ENCODE peak calls at places on chromosome 5, in ten cellular contexts. A is dorsolateral prefrontal cortex; H is AG20443; L is activated CD4-positive, alpha-beta T cell treated with anti-CD3 and anti-CD28 coated beads, Interleukin-2, amount 50 U/mL, for 24 hours; V is stimulated activated CD8-positive, alpha-beta memory T cell treated with anti-CD3 and anti-CD28 coated beads, Interleukin-7, amount 100 ng/mL, for 24 hours; O is sciatic nerve; N is iPS-NIHi11; P is fibroblast of lung; E is HTR-8/SVneo; Z is NCI-H1930. B is an unnamed sample.
A peak's percentile ranks its signal among the peaks of the same experiment; 100 is the strongest.

GRCh38 chr5:136188859-136189258 is 4.1 kb downstream of the SMIM32 start:
- DNase-seq in V (no peak), P (no peak), L (no peak), A (no peak), Z (no peak), O (no peak), N (no peak), H (no peak), E (no peak), B (no peak)

GRCh38 chr5:135569755-135570452 is 8.9 kb downstream of the CXCL14 start:
- DNase-seq in L (no peak), H (peak; percentile 69), N (peak; percentile 69), A (no peak), Z (no peak), E (peak; percentile 45), O (no peak), V (no peak), P (peak; percentile 34), B (peak; percentile 19)

GRCh38 chr5:57902035-57902434 is 419.4 kb upstream of the ACTBL2 start:
- DNase-seq in P (peak; percentile 22), H (no peak), V (no peak), Z (no peak), E (peak; percentile 14), N (no peak), O (no peak), A (no peak), L (no peak), B (no peak)

GRCh38 chr5:147369742-147370374 is 135.0 kb downstream of the STK32A start:
- DNase-seq in O (no peak), L (no peak), N (no peak), V (no peak), P (no peak), E (peak; percentile 14), H (peak; percentile 28), A (no peak), Z (no peak), B (no peak)

GRCh38 chr5:172006378-172007152 is at the start of gene FBXW11:
- DNase-seq in H (peak; percentile 98), O (peak; percentile 97), L (peak; percentile 96), N (peak; percentile 92), Z (peak; percentile 85), V (peak; percentile 91), A (peak; percentile 98), E (peak; percentile 97), P (peak; percentile 97), B (peak; percentile 98)

GRCh38 chr5:56585466-56585865 is 229.9 kb upstream of the MAP3K1 start:
- DNase-seq in P (peak; percentile 36), Z (no peak), H (peak; percentile 33), A (no peak), V (no peak), N (no peak), E (no peak), L (no peak), O (no peak), B (no peak)

GRCh38 chr5:98975223-98975622 is 46.4 kb upstream of the CHD1 start:
- DNase-seq in N (no peak), V (no peak), Z (no peak), E (no peak), H (no peak), A (no peak), L (no peak), O (no peak), P (peak; percentile 15), B (no peak)

GRCh38 chr5:107388111-107388861 is 282.5 kb downstream of the EFNA5 start:
- DNase-seq in E (peak; percentile 14), Z (no peak), H (peak; percentile 65), V (no peak), A (no peak), L (no peak), N (no peak), P (peak; percentile 96), O (no peak), B (peak; percentile 58)

GRCh38 chr5:43482490-43483064 is 1.1 kb downstream of the TMEM267 start:
- DNase-seq in A (no peak), Z (no peak), P (peak; percentile 51), H (peak; percentile 36), L (no peak), E (peak; percentile 48), N (no peak), V (no peak), O (no peak), B (peak; percentile 42)

GRCh38 chr5:130166839-130167490 is 262.7 kb downstream of the CHSY3 start:
- DNase-seq in V (no peak), L (no peak), H (no peak), Z (no peak), P (no peak), O (no peak), N (peak; percentile 47), E (no peak), A (no peak), B (no peak)

GRCh38 chr5:32538031-32538547 is 47.3 kb upstream of the SUB1 start:
- DNase-seq in E (no peak), H (no peak), P (no peak), Z (no peak), L (no peak), V (no peak), N (no peak), A (no peak), O (no peak), B (peak; percentile 76)

GRCh38 chr5:171914939-171915338 is 91.5 kb downstream of the FBXW11 start:
- DNase-seq in E (no peak), H (no peak), V (no peak), O (no peak), A (no peak), P (no peak), Z (no peak), N (no peak), L (no peak), B (no peak)

GRCh38 chr5:77852514-77853352 is 76.6 kb upstream of the TBCA start:
- DNase-seq in V (no peak), L (peak; percentile 6), P (peak; percentile 80), H (peak; percentile 66), Z (no peak), A (peak; percentile 65), O (peak; percentile 83), N (peak; percentile 85), E (peak; percentile 70), B (no peak)

GRCh38 chr5:122078116-122078865 is at the start of gene LOX:
- DNase-seq in O (peak; percentile 85), L (no peak), N (peak; percentile 57), P (peak; percentile 98), A (no peak), V (no peak), H (peak; percentile 93), E (peak; percentile 64), Z (no peak), B (no peak)

GRCh38 chr5:142655339-142656267 is 30.3 kb downstream of the FGF1 start:
- DNase-seq in L (peak; percentile 51), Z (peak; percentile 16), O (peak; percentile 93), A (peak; percentile 89), V (peak; percentile 35), H (peak; percentile 93), E (peak; percentile 82), N (peak; percentile 91), P (peak; percentile 56), B (peak; percentile 62)

GRCh38 chr5:17132444-17133083 is 84.9 kb upstream of the BASP1 start:
- DNase-seq in A (no peak), N (peak; percentile 54), Z (peak; percentile 9), L (peak; percentile 2), V (no peak), H (peak; percentile 55), E (peak; percentile 66), P (no peak), O (no peak), B (peak; percentile 25)

GRCh38 chr5:59296317-59297264 is 596.9 kb downstream of the PDE4D start:
- DNase-seq in O (no peak), H (no peak), N (no peak), L (no peak), V (no peak), P (peak; percentile 60), Z (no peak), E (peak; percentile 11), A (no peak), B (no peak)

GRCh38 chr5:125668904-125669303 is 754.3 kb upstream of the GRAMD2B start:
- DNase-seq in E (no peak), V (no peak), H (no peak), N (peak; percentile 47), L (no peak), O (no peak), A (no peak), P (peak; percentile 12), Z (peak; percentile 39), B (peak; percentile 1)

GRCh38 chr5:60520451-60521210 is 179.3 kb downstream of the DEPDC1B start:
- DNase-seq in E (no peak), H (peak; percentile 13), V (no peak), P (no peak), Z (no peak), L (no peak), N (no peak), A (no peak), O (no peak), B (no peak)

GRCh38 chr5:43033845-43034590 is 6.1 kb downstream of the ANXA2R start:
- DNase-seq in L (no peak), V (no peak), A (no peak), E (no peak), H (no peak), Z (no peak), N (no peak), P (peak; percentile 50), O (no peak), B (no peak)

GRCh38 chr5:107979900-107980299 is 309.2 kb upstream of the EFNA5 start:
- DNase-seq in P (no peak), H (no peak), A (no peak), N (no peak), L (no peak), O (no peak), E (no peak), Z (no peak), V (no peak), B (no peak)

GRCh38 chr5:109452661-109453060 is 42.9 kb upstream of the PJA2 start:
- DNase-seq in L (no peak), V (no peak), Z (no peak), E (no peak), O (no peak), A (no peak), N (no peak), H (no peak), P (peak; percentile 47), B (no peak)

GRCh38 chr5:150789943-150790611 is 11.5 kb downstream of the SMIM3 start:
- DNase-seq in H (peak; percentile 88), O (no peak), L (peak; percentile 81), N (peak; percentile 23), A (no peak), V (no peak), Z (no peak), P (peak; percentile 100), E (peak; percentile 82), B (no peak)

GRCh38 chr5:179430256-179431175 is 85.3 kb upstream of the ADAMTS2 start:
- DNase-seq in Z (no peak), H (no peak), N (no peak), L (no peak), P (no peak), E (no peak), V (no peak), A (no peak), O (no peak), B (no peak)

GRCh38 chr5:38468202-38468656 is 88.2 kb downstream of the LIFR start:
- DNase-seq in N (no peak), P (peak; percentile 98), Z (no peak), A (no peak), O (no peak), H (peak; percentile 94), E (peak; percentile 93), L (no peak), V (no peak), B (no peak)